ENCODE peak calls at places on chromosomes 12 and 14, in eight cellular contexts. Q is BE2C; N is heart right ventricle; T is cardiac muscle cell; R is pancreas; A is mammary epithelial cell; X is fibroblast of lung; E is CD8-positive, alpha-beta T cell. C is an unnamed sample.

GRCh38 chr12:95582230-95583058 is 31.2 kb upstream of the USP44 start:
- DNase-seq in Q (no peak), N (no peak), T (peak; percentile 61), R (no peak), A (peak; percentile 23), X (peak; percentile 29), E (no peak), C (no peak)

GRCh38 chr12:91178139-91178561 is 4.5 kb downstream of the DCN start:
- DNase-seq in Q (no peak), N (no peak), T (peak; percentile 73), R (no peak), A (peak; percentile 6), X (peak; percentile 26), E (no peak), C (no peak)

GRCh38 chr14:87196436-87196835 is 796.5 kb downstream of the GALC start:
- DNase-seq in Q (no peak), N (no peak), T (no peak), R (no peak), A (no peak), X (peak; percentile 3), E (no peak), C (no peak)

GRCh38 chr12:20314325-20314724 is 54.0 kb upstream of the PDE3A start:
- DNase-seq in Q (no peak), N (no peak), T (peak; percentile 72), R (no peak), A (no peak), X (peak; percentile 49), E (no peak), C (no peak)

GRCh38 chr14:72404106-72404774 is 472.0 kb downstream of the RGS6 start:
- DNase-seq in Q (no peak), N (no peak), T (no peak), R (no peak), A (no peak), X (no peak), E (no peak), C (no peak)

GRCh38 chr12:79424109-79424721 is 266.5 kb downstream of the PAWR start:
- DNase-seq in Q (no peak), N (no peak), T (peak; percentile 93), R (no peak), A (peak; percentile 88), X (peak; percentile 97), E (no peak), C (no peak)

GRCh38 chr12:74412607-74413230 is 124.9 kb upstream of the ATXN7L3B start:
- DNase-seq in Q (no peak), N (no peak), T (peak; percentile 29), R (no peak), A (no peak), X (peak; percentile 10), E (no peak), C (peak; percentile 39)

GRCh38 chr14:54207991-54208520 is 188.8 kb upstream of the CDKN3 start:
- DNase-seq in Q (no peak), N (no peak), T (peak; percentile 40), R (no peak), A (no peak), X (peak; percentile 47), E (no peak), C (no peak)

GRCh38 chr12:112939761-112940357 is 1.6 kb downstream of the OAS3 start:
- DNase-seq in Q (no peak), N (no peak), T (no peak), R (no peak), A (no peak), X (no peak), E (no peak), C (no peak)

GRCh38 chr14:72558721-72559120 is 335.2 kb downstream of the DPF3 start:
- DNase-seq in Q (no peak), N (no peak), T (peak; percentile 13), R (no peak), A (peak; percentile 88), X (peak; percentile 97), E (no peak), C (no peak)

GRCh38 chr14:60092516-60092915 is 793 bp downstream of the PCNX4 start:
- DNase-seq in Q (peak; percentile 12), N (no peak), T (peak; percentile 49), R (no peak), A (no peak), X (peak; percentile 57), E (no peak), C (peak; percentile 52)

GRCh38 chr12:57800965-57801364 is 17.6 kb downstream of the AVIL start:
- DNase-seq in Q (no peak), N (no peak), T (no peak), R (no peak), A (no peak), X (no peak), E (no peak), C (no peak)

GRCh38 chr14:88618476-88618875 is 55.6 kb downstream of the ZC3H14 start:
- DNase-seq in Q (no peak), N (no peak), T (no peak), R (no peak), A (no peak), X (no peak), E (no peak), C (no peak)

GRCh38 chr14:61215222-61216010 is 65.7 kb downstream of the TMEM30B start:
- DNase-seq in Q (no peak), N (no peak), T (peak; percentile 15), R (no peak), A (no peak), X (peak; percentile 42), E (no peak), C (no peak)
- H3K4me1 ChIP-seq in Q (no peaks in the 10 kb centered on the region), N (peaks cover 10% of the 10 kb centered on the region), T (no peaks in the 10 kb centered on the region), R (no peaks in the 10 kb centered on the region), A (no peaks in the 10 kb centered on the region), X (peaks cover 12% of the 10 kb centered on the region), E (no peaks in the 10 kb centered on the region), C (peaks cover 62% of the 10 kb centered on the region)

GRCh38 chr14:103135333-103136075 is 12.2 kb downstream of the TNFAIP2 start:
- DNase-seq in Q (no peak), N (no peak), T (no peak), R (no peak), A (no peak), X (no peak), E (no peak), C (no peak)
- H3K4me1 ChIP-seq in Q (peaks cover 11% of the 10 kb centered on the region), N (peaks cover 17% of the 10 kb centered on the region), T (peaks cover 25% of the 10 kb centered on the region), R (no peaks in the 10 kb centered on the region), A (peaks cover 11% of the 10 kb centered on the region), X (peaks cover 8% of the 10 kb centered on the region), E (no peaks in the 10 kb centered on the region), C (peaks cover 31% of the 10 kb centered on the region)

DNA sequence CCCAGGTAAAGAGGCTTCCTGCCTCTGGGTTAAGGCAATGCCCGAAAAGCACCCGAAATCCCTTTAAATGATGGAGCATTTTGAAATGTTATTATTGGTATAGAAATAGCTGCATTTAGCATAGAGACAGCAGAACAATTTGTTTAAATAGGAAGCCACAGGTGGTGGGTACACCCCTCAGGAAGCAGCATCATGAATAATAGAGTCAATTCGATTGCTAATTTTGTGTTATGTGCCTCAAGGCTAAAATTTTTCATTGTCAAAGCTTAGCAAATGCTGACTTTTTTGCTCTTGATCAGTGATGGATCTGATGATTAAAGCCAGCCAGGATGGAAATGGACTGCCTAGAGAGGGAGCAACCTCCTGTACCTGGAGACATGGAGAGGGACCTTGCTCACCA is 4.4 kb upstream of the KRT8 start:
- DNase-seq in Q (no peak), N (no peak), T (no peak), R (peak; percentile 11), A (no peak), X (no peak), E (no peak), C (no peak)
- H3K4me1 ChIP-seq in Q (peaks cover 12% of the 10 kb centered on the region), N (no peaks in the 10 kb centered on the region), T (peaks cover 30% of the 10 kb centered on the region), R (peaks cover 46% of the 10 kb centered on the region), A (peaks cover 43% of the 10 kb centered on the region), X (no peaks in the 10 kb centered on the region), E (no peaks in the 10 kb centered on the region), C (no peaks in the 10 kb centered on the region)

GRCh38 chr12:49936895-49937294 is 13.6 kb upstream of the AQP2 start:
- DNase-seq in Q (no peak), N (no peak), T (peak; percentile 39), R (no peak), A (no peak), X (no peak), E (no peak), C (no peak)

GRCh38 chr12:49939307-49939706 is 11.2 kb upstream of the AQP2 start:
- DNase-seq in Q (no peak), N (no peak), T (no peak), R (no peak), A (no peak), X (no peak), E (no peak), C (no peak)

GRCh38 chr12:49939707-49940106 is 10.8 kb upstream of the AQP2 start:
- DNase-seq in Q (no peak), N (no peak), T (no peak), R (no peak), A (no peak), X (no peak), E (no peak), C (no peak)

GRCh38 chr12:49934505-49934904 is 16.0 kb upstream of the AQP2 start:
- DNase-seq in Q (no peak), N (no peak), T (peak; percentile 42), R (no peak), A (no peak), X (no peak), E (no peak), C (no peak)

DNA sequence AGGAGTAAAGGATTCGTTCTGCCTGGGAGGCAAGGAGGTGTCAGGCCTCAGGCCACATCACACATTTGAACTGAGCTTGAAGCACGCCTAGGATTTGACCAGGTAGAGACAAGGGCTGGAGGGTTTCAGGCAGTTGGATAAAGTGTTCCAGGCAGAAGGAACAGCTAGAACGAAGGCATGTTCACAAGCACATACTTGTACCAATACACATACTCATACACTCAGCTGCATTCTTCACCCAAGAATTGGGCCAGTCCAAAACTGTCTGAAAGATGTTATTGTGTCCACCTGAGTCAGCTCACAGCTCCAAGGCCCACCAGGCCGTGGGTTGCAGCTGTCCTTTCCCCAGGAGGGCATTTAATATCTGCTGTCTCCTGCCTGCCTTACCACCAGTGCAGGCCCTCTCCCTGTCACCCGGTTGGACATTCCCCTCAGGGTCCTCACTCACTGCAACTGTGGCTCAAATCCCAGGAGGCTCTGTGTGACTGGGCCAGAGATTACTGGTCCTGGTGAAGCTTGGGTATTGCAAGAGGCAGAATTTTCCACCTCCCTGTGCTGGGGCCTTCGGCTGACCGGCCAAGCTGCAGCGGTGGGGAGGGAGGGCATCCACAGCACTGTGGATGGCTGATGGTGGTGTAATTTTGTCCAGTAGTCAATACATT is 12.8 kb upstream of the AQP2 start:
- DNase-seq in Q (peak; percentile 75), N (no peak), T (no peak), R (no peak), A (peak; percentile 85), X (no peak), E (no peak), C (peak; percentile 57)
- H3K4me1 ChIP-seq in Q (peaks cover 14% of the 10 kb centered on the region), N (no peaks in the 10 kb centered on the region), T (peaks cover 3% of the 10 kb centered on the region), R (no peaks in the 10 kb centered on the region), A (peaks cover 19% of the 10 kb centered on the region), X (no peaks in the 10 kb centered on the region), E (no peaks in the 10 kb centered on the region), C (peaks cover 24% of the 10 kb centered on the region)

DNA sequence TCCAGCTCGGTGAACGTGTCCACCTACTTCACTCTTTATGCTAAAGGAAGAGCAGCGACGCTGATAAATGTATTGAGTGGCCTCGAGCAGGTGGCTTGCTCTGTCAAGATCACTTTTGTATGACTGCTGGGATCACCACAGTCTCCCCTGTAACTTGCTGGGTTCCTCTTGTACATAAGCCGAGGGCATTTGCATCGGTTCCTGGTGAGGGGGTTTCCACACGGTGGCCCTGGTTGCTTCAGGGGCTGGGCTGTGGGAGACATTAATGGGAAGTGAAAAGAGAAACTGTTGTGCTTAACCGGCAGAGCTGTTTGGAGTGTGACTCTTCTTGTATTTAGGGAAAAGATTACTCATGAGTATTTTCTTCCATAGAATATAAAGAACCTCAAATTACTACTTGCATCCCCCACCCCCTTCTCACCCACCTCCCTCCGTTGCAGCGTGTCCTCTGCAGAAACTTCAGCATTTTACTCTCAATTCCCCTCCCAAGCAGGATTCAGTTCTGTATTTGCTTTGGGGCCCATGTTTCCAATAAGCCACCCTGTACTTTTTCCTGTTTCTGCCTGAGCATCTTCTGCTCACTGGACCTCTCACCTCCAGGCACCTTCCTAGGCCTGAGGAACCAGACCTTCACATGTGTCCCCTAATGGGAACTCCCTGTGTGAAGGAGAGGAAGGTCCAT is 186.9 kb downstream of the ETV6 start:
- DNase-seq in Q (no peak), N (peak; percentile 31), T (no peak), R (peak; percentile 55), A (no peak), X (no peak), E (no peak), C (no peak)
- H3K4me1 ChIP-seq in Q (peaks cover 13% of the 10 kb centered on the region), N (peaks cover 85% of the 10 kb centered on the region), T (peaks cover 25% of the 10 kb centered on the region), R (peaks cover 37% of the 10 kb centered on the region), A (peaks cover 14% of the 10 kb centered on the region), X (no peaks in the 10 kb centered on the region), E (no peaks in the 10 kb centered on the region), C (no peaks in the 10 kb centered on the region)

C was measured in SJCRH30.